ENCODE peak calls at places on chromosomes 3 and 15, in five cellular contexts. U is A549, I is H1, B is K562, O is HepG2. C is an unnamed sample.

GRCh38 chr15:45635191-45635638 is 386 bp downstream of the SQOR start:
- DNase-seq in U (peak; percentile 36), I (no peak), B (no peak), O (peak; percentile 41), C (no peak)

GRCh38 chr15:67124911-67125588 is 59.6 kb downstream of the SMAD3 start:
- DNase-seq in U (peak; percentile 88), I (no peak), B (no peak), O (no peak), C (no peak)

GRCh38 chr3:19221081-19221480 is 72.8 kb downstream of the KCNH8 start:
- DNase-seq in U (no peak), I (no peak), B (no peak), O (no peak), C (no peak)

GRCh38 chr15:31272558-31273257 is 53.9 kb upstream of the KLF13 start:
- DNase-seq in U (no peak), I (peak; percentile 41), B (no peak), O (no peak), C (no peak)

GRCh38 chr3:104831076-104831475 is 535.6 kb upstream of the ALCAM start:
- DNase-seq in U (no peak), I (no peak), B (no peak), O (no peak), C (no peak)

GRCh38 chr15:75065851-75066509 is 42.6 kb downstream of the PPCDC start:
- DNase-seq in U (no peak), I (no peak), B (peak; percentile 82), O (peak; percentile 44), C (no peak)

GRCh38 chr3:12582730-12583129 is 25.8 kb downstream of the MKRN2 start:
- DNase-seq in U (no peak), I (no peak), B (no peak), O (no peak), C (no peak)

GRCh38 chr3:162014284-162014683 is 517.7 kb downstream of the OTOL1 start:
- DNase-seq in U (no peak), I (no peak), B (no peak), O (no peak), C (no peak)

GRCh38 chr15:68821898-68822380 is 1.2 kb upstream of the ANP32A start:
- DNase-seq in U (no peak), I (no peak), B (no peak), O (peak; percentile 69), C (peak; percentile 33)

GRCh38 chr15:66252411-66253295 is 897 bp downstream of the MEGF11 start:
- DNase-seq in U (peak; percentile 97), I (peak; percentile 84), B (peak; percentile 68), O (peak; percentile 7), C (peak; percentile 41)

GRCh38 chr15:68431037-68431791 is 749 bp downstream of the ITGA11 start:
- DNase-seq in U (no peak), I (peak; percentile 70), B (no peak), O (no peak), C (no peak)

GRCh38 chr3:152403632-152404066 is 134.9 kb downstream of the MBNL1 start:
- DNase-seq in U (no peak), I (no peak), B (peak; percentile 14), O (no peak), C (no peak)

GRCh38 chr3:187684444-187684843 is 14.2 kb upstream of the SST start:
- DNase-seq in U (no peak), I (no peak), B (no peak), O (no peak), C (no peak)

GRCh38 chr3:148791296-148791695 is 36.3 kb upstream of the CPB1 start:
- DNase-seq in U (no peak), I (no peak), B (no peak), O (no peak), C (no peak)

GRCh38 chr3:47429476-47430270 is 46.1 kb downstream of the SCAP start:
- DNase-seq in U (no peak), I (no peak), B (no peak), O (no peak), C (no peak)

GRCh38 chr3:190053919-190054672 is 66.6 kb downstream of the P3H2 start:
- DNase-seq in U (peak; percentile 46), I (no peak), B (no peak), O (no peak), C (peak; percentile 34)

GRCh38 chr15:69424001-69424400 is 9.9 kb downstream of the KIF23 start:
- DNase-seq in U (no peak), I (no peak), B (no peak), O (no peak), C (no peak)

GRCh38 chr15:52252781-52253180 is 42.8 kb downstream of the MYO5C start:
- DNase-seq in U (peak; percentile 98), I (no peak), B (no peak), O (peak; percentile 35), C (peak; percentile 90)

GRCh38 chr3:158801200-158801599 is 654 bp upstream of the MFSD1 start:
- DNase-seq in U (no peak), I (no peak), B (no peak), O (no peak), C (peak; percentile 37)

GRCh38 chr3:125960456-125961288 is 8.3 kb upstream of the ROPN1B start:
- DNase-seq in U (no peak), I (no peak), B (no peak), O (no peak), C (no peak)

GRCh38 chr3:177946515-177946914 is 589.7 kb upstream of the KCNMB2 start:
- DNase-seq in U (no peak), I (no peak), B (no peak), O (no peak), C (no peak)

GRCh38 chr3:114214542-114215341 is 22.6 kb downstream of the ZNF80 start:
- DNase-seq in U (no peak), I (no peak), B (no peak), O (no peak), C (no peak)

GRCh38 chr15:64705006-64705405 is 70.4 kb downstream of the RBPMS2 start:
- DNase-seq in U (no peak), I (no peak), B (no peak), O (no peak), C (no peak)

GRCh38 chr15:77305953-77306352 is 114.0 kb downstream of the PEAK1 start:
- DNase-seq in U (no peak), I (no peak), B (no peak), O (no peak), C (no peak)

GRCh38 chr15:68786753-68787152 is 33.9 kb downstream of the ANP32A start:
- DNase-seq in U (no peak), I (no peak), B (no peak), O (no peak), C (no peak)

GRCh38 chr15:58329781-58330467 is 101.9 kb upstream of the LIPC start:
- DNase-seq in U (no peak), I (no peak), B (no peak), O (no peak), C (no peak)

GRCh38 chr3:169931747-169932520 is 20.6 kb downstream of the SAMD7 start:
- DNase-seq in U (no peak), I (no peak), B (no peak), O (no peak), C (no peak)

GRCh38 chr3:69879051-69879450 is 120.5 kb upstream of the SAMMSON start:
- DNase-seq in U (no peak), I (no peak), B (no peak), O (no peak), C (no peak)

GRCh38 chr3:69880069-69880640 is 119.4 kb upstream of the SAMMSON start:
- DNase-seq in U (no peak), I (no peak), B (no peak), O (no peak), C (no peak)

GRCh38 chr3:69878254-69878653 is 121.3 kb upstream of the SAMMSON start:
- DNase-seq in U (no peak), I (no peak), B (no peak), O (no peak), C (no peak)

GRCh38 chr3:69881756-69882428 is 117.6 kb upstream of the SAMMSON start:
- DNase-seq in U (no peak), I (no peak), B (no peak), O (no peak), C (no peak)

GRCh38 chr3:69882560-69882959 is 117.0 kb upstream of the SAMMSON start:
- DNase-seq in U (no peak), I (no peak), B (no peak), O (no peak), C (no peak)
- TF ChIP-seq JUN in U (no peak), I (no peak), B (no peak), O (no peak), C (no peak)

GRCh38 chr3:195269375-195270078 is 1.4 kb downstream of the XXYLT1 start:
- DNase-seq in U (no peak), I (peak; percentile 10), B (no peak), O (no peak), C (no peak)

GRCh38 chr3:195270079-195270349 is 945 bp downstream of the XXYLT1 start:
- DNase-seq in U (no peak), I (no peak), B (no peak), O (no peak), C (no peak)

GRCh38 chr3:195271116-195271858 is at the start of gene XXYLT1:
- DNase-seq in U (peak; percentile 65), I (peak; percentile 96), B (peak; percentile 93), O (peak; percentile 81), C (peak; percentile 93)

GRCh38 chr3:195271859-195272243 is 892 bp upstream of the XXYLT1 start:
- DNase-seq in U (no peak), I (no peak), B (no peak), O (no peak), C (no peak)

GRCh38 chr3:195270350-195271115 is 426 bp downstream of the XXYLT1 start:
- DNase-seq in U (peak; percentile 27), I (peak; percentile 84), B (peak; percentile 51), O (peak; percentile 45), C (peak; percentile 86)
- H3K4me3 ChIP-seq in U (peak overlapping the region; percentile 69), I (peak overlapping the region; percentile 70), B (peak overlapping the region; percentile 57), O (peak overlapping the region; percentile 89), C (peak overlapping the region; percentile 79)

DNA sequence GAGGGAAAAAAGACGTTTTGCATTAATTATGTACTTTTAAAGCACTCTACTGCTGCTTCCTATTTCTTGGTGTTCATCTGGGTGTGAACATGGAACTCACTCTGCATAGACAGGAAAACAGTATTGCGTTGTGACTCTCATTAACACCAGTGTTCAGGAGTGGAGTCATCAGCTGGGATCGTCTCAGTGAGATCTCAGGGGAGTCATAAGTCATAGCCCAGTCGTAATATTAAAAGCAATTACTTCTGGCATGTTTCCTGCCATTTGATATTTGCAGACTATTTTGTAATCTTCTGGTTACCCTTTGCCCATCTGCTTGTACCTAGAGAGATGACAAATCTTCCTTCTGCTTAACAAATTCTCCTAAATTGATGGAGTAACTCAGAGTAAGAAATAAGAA is 461.9 kb upstream of the ATP11B start:
- DNase-seq in U (no peak), I (no peak), B (no peak), O (no peak), C (no peak)
- TF ChIP-seq JUN in U (no peak), I (no peak), B (no peak), O (no peak), C (no peak)

GRCh38 chr3:141740349-141740748 is 2.3 kb downstream of the RNF7 start:
- DNase-seq in U (no peak), I (no peak), B (no peak), O (no peak), C (peak; percentile 58)

GRCh38 chr3:141737108-141737507 is 990 bp upstream of the RNF7 start:
- DNase-seq in U (no peak), I (no peak), B (no peak), O (no peak), C (no peak)

GRCh38 chr3:141737828-141738635 is at the start of gene RNF7:
- DNase-seq in U (peak; percentile 80), I (peak; percentile 97), B (peak; percentile 99), O (peak; percentile 87), C (peak; percentile 96)

GRCh38 chr3:141738636-141739363 is 702 bp downstream of the RNF7 start:
- DNase-seq in U (peak; percentile 45), I (no peak), B (peak; percentile 20), O (no peak), C (peak; percentile 62)

GRCh38 chr3:141739731-141740130 is 1.6 kb downstream of the RNF7 start:
- DNase-seq in U (no peak), I (no peak), B (no peak), O (no peak), C (no peak)
- H3K4me3 ChIP-seq in U (peak overlapping the region; percentile 65), I (peak overlapping the region; percentile 79), B (peak overlapping the region; percentile 92), O (peak overlapping the region; percentile 99), C (no peak overlapping the region)

C was measured in endothelial cell of umbilical vein.